ENCODE peak calls at places on chromosome 17, in ten cellular contexts. One of them, this sample, is unnamed.

GRCh38 chr17:69978056-69978646 is 96.9 kb upstream of the KCNJ16 start:
- DNase-seq in adrenal gland: no peak
- DNase-seq in tibial artery: no peak
- DNase-seq in HCT116: no peak
- DNase-seq in breast epithelium: no peak
- DNase-seq in IMR-90: no peak
- DNase-seq in C1 segment of cervical spinal cord: no peak
- DNase-seq in GM20000: no peak
- DNase-seq in right lobe of liver: no peak
- DNase-seq in effector CD4-positive, alpha-beta T cell: no peak
- DNase-seq in this sample: no peak

GRCh38 chr17:78430892-78431691 is 52.6 kb downstream of the PGS1 start:
- DNase-seq in adrenal gland: no peak
- DNase-seq in tibial artery: no peak
- DNase-seq in HCT116: no peak
- DNase-seq in breast epithelium: no peak
- DNase-seq in IMR-90: no peak
- DNase-seq in C1 segment of cervical spinal cord: no peak
- DNase-seq in GM20000: no peak
- DNase-seq in right lobe of liver: no peak
- DNase-seq in effector CD4-positive, alpha-beta T cell: no peak
- DNase-seq in this sample: no peak

GRCh38 chr17:5203908-5204294 is 12.2 kb upstream of the ZNF594 start:
- DNase-seq in adrenal gland: no peak
- DNase-seq in tibial artery: no peak
- DNase-seq in HCT116: no peak
- DNase-seq in breast epithelium: no peak
- DNase-seq in IMR-90: peak
- DNase-seq in C1 segment of cervical spinal cord: no peak
- DNase-seq in GM20000: no peak
- DNase-seq in right lobe of liver: no peak
- DNase-seq in effector CD4-positive, alpha-beta T cell: no peak
- DNase-seq in this sample: no peak

GRCh38 chr17:66689192-66689591 is 145.7 kb upstream of the CACNG5 start:
- DNase-seq in adrenal gland: no peak
- DNase-seq in tibial artery: no peak
- DNase-seq in HCT116: no peak
- DNase-seq in breast epithelium: no peak
- DNase-seq in IMR-90: no peak
- DNase-seq in C1 segment of cervical spinal cord: no peak
- DNase-seq in GM20000: no peak
- DNase-seq in right lobe of liver: no peak
- DNase-seq in effector CD4-positive, alpha-beta T cell: no peak
- DNase-seq in this sample: no peak

GRCh38 chr17:40497704-40498103 is 3.7 kb downstream of the TNS4 start:
- DNase-seq in adrenal gland: no peak
- DNase-seq in tibial artery: no peak
- DNase-seq in HCT116: no peak
- DNase-seq in breast epithelium: peak
- DNase-seq in IMR-90: peak
- DNase-seq in C1 segment of cervical spinal cord: no peak
- DNase-seq in GM20000: no peak
- DNase-seq in right lobe of liver: no peak
- DNase-seq in effector CD4-positive, alpha-beta T cell: no peak
- DNase-seq in this sample: no peak

GRCh38 chr17:54898576-54898975 is 2.1 kb upstream of the TOM1L1 start:
- DNase-seq in adrenal gland: no peak
- DNase-seq in tibial artery: no peak
- DNase-seq in HCT116: no peak
- DNase-seq in breast epithelium: no peak
- DNase-seq in IMR-90: no peak
- DNase-seq in C1 segment of cervical spinal cord: no peak
- DNase-seq in GM20000: no peak
- DNase-seq in right lobe of liver: no peak
- DNase-seq in effector CD4-positive, alpha-beta T cell: no peak
- DNase-seq in this sample: no peak

GRCh38 chr17:80265205-80266068 is 4.8 kb downstream of the RNF213 start:
- DNase-seq in adrenal gland: no peak
- DNase-seq in tibial artery: no peak
- DNase-seq in HCT116: no peak
- DNase-seq in breast epithelium: no peak
- DNase-seq in IMR-90: no peak
- DNase-seq in C1 segment of cervical spinal cord: no peak
- DNase-seq in GM20000: peak
- DNase-seq in right lobe of liver: no peak
- DNase-seq in effector CD4-positive, alpha-beta T cell: peak
- DNase-seq in this sample: no peak

GRCh38 chr17:10105513-10106001 is 92.8 kb downstream of the GAS7 start:
- DNase-seq in adrenal gland: no peak
- DNase-seq in tibial artery: peak
- DNase-seq in HCT116: no peak
- DNase-seq in breast epithelium: peak
- DNase-seq in IMR-90: peak
- DNase-seq in C1 segment of cervical spinal cord: no peak
- DNase-seq in GM20000: no peak
- DNase-seq in right lobe of liver: peak
- DNase-seq in effector CD4-positive, alpha-beta T cell: no peak
- DNase-seq in this sample: peak

GRCh38 chr17:65712383-65713267 is 151.2 kb upstream of the AXIN2 start:
- DNase-seq in adrenal gland: no peak
- DNase-seq in tibial artery: no peak
- DNase-seq in HCT116: no peak
- DNase-seq in breast epithelium: no peak
- DNase-seq in IMR-90: no peak
- DNase-seq in C1 segment of cervical spinal cord: no peak
- DNase-seq in GM20000: no peak
- DNase-seq in right lobe of liver: no peak
- DNase-seq in effector CD4-positive, alpha-beta T cell: no peak
- DNase-seq in this sample: no peak

GRCh38 chr17:82876602-82877391 is 37.0 kb upstream of the ZNF750 start:
- DNase-seq in adrenal gland: peak
- DNase-seq in tibial artery: peak
- DNase-seq in HCT116: peak
- DNase-seq in breast epithelium: peak
- DNase-seq in IMR-90: peak
- DNase-seq in C1 segment of cervical spinal cord: peak
- DNase-seq in GM20000: no peak
- DNase-seq in right lobe of liver: peak
- DNase-seq in effector CD4-positive, alpha-beta T cell: no peak
- DNase-seq in this sample: peak

GRCh38 chr17:44304651-44305050 is 3.8 kb upstream of the RUNDC3A start:
- DNase-seq in adrenal gland: no peak
- DNase-seq in tibial artery: no peak
- DNase-seq in HCT116: no peak
- DNase-seq in breast epithelium: no peak
- DNase-seq in IMR-90: no peak
- DNase-seq in C1 segment of cervical spinal cord: no peak
- DNase-seq in GM20000: no peak
- DNase-seq in right lobe of liver: no peak
- DNase-seq in effector CD4-positive, alpha-beta T cell: no peak
- DNase-seq in this sample: no peak

GRCh38 chr17:15284537-15284936 is 19.4 kb upstream of the PMP22 start:
- DNase-seq in adrenal gland: no peak
- DNase-seq in tibial artery: no peak
- DNase-seq in HCT116: no peak
- DNase-seq in breast epithelium: no peak
- DNase-seq in IMR-90: no peak
- DNase-seq in C1 segment of cervical spinal cord: no peak
- DNase-seq in GM20000: no peak
- DNase-seq in right lobe of liver: no peak
- DNase-seq in effector CD4-positive, alpha-beta T cell: no peak
- DNase-seq in this sample: no peak

GRCh38 chr17:45989759-45990158 is 9.3 kb upstream of the STH start:
- DNase-seq in adrenal gland: no peak
- DNase-seq in tibial artery: no peak
- DNase-seq in HCT116: no peak
- DNase-seq in breast epithelium: no peak
- DNase-seq in IMR-90: no peak
- DNase-seq in C1 segment of cervical spinal cord: no peak
- DNase-seq in GM20000: no peak
- DNase-seq in right lobe of liver: no peak
- DNase-seq in effector CD4-positive, alpha-beta T cell: no peak
- DNase-seq in this sample: no peak

GRCh38 chr17:27762527-27763305 is 37.6 kb downstream of the NOS2 start:
- DNase-seq in adrenal gland: no peak
- DNase-seq in tibial artery: no peak
- DNase-seq in HCT116: no peak
- DNase-seq in breast epithelium: no peak
- DNase-seq in IMR-90: peak
- DNase-seq in C1 segment of cervical spinal cord: no peak
- DNase-seq in GM20000: no peak
- DNase-seq in right lobe of liver: peak
- DNase-seq in effector CD4-positive, alpha-beta T cell: no peak
- DNase-seq in this sample: no peak

GRCh38 chr17:19579867-19580565 is 46.4 kb downstream of the SLC47A1 start:
- DNase-seq in adrenal gland: peak
- DNase-seq in tibial artery: no peak
- DNase-seq in HCT116: no peak
- DNase-seq in breast epithelium: no peak
- DNase-seq in IMR-90: no peak
- DNase-seq in C1 segment of cervical spinal cord: no peak
- DNase-seq in GM20000: no peak
- DNase-seq in right lobe of liver: no peak
- DNase-seq in effector CD4-positive, alpha-beta T cell: no peak
- DNase-seq in this sample: peak

GRCh38 chr17:42744283-42744805 is 496 bp downstream of the EZH1 start:
- DNase-seq in adrenal gland: peak
- DNase-seq in tibial artery: peak
- DNase-seq in HCT116: peak
- DNase-seq in breast epithelium: peak
- DNase-seq in IMR-90: peak
- DNase-seq in C1 segment of cervical spinal cord: peak
- DNase-seq in GM20000: peak
- DNase-seq in right lobe of liver: peak
- DNase-seq in effector CD4-positive, alpha-beta T cell: peak
- DNase-seq in this sample: peak

GRCh38 chr17:48814504-48814903 is 2.5 kb downstream of the TTLL6 start:
- DNase-seq in adrenal gland: peak
- DNase-seq in tibial artery: no peak
- DNase-seq in HCT116: peak
- DNase-seq in breast epithelium: no peak
- DNase-seq in IMR-90: peak
- DNase-seq in C1 segment of cervical spinal cord: peak
- DNase-seq in GM20000: peak
- DNase-seq in right lobe of liver: no peak
- DNase-seq in effector CD4-positive, alpha-beta T cell: peak
- DNase-seq in this sample: peak

GRCh38 chr17:76558210-76559095 is 18.6 kb downstream of the PRCD start:
- DNase-seq in adrenal gland: no peak
- DNase-seq in tibial artery: no peak
- DNase-seq in HCT116: no peak
- DNase-seq in breast epithelium: no peak
- DNase-seq in IMR-90: peak
- DNase-seq in C1 segment of cervical spinal cord: no peak
- DNase-seq in GM20000: no peak
- DNase-seq in right lobe of liver: no peak
- DNase-seq in effector CD4-positive, alpha-beta T cell: no peak
- DNase-seq in this sample: no peak

GRCh38 chr17:8552582-8553320 is 77.8 kb downstream of the MYH10 start:
- DNase-seq in adrenal gland: no peak
- DNase-seq in tibial artery: no peak
- DNase-seq in HCT116: no peak
- DNase-seq in breast epithelium: no peak
- DNase-seq in IMR-90: peak
- DNase-seq in C1 segment of cervical spinal cord: no peak
- DNase-seq in GM20000: no peak
- DNase-seq in right lobe of liver: no peak
- DNase-seq in effector CD4-positive, alpha-beta T cell: no peak
- DNase-seq in this sample: no peak

This sample was measured in left cardiac atrium.